ENCODE peak calls at places on chromosomes 7 and 10, in five cellular contexts. E is GM23338, O is neural progenitor cell, J is HepG2, L is GM23248. Y is an unnamed sample. For H3K79me2, the result is how much of the 10 kb centered on the place peaks cover.

GRCh38 chr10:44300666-44301649 is 83.9 kb downstream of the CXCL12 start:
- DNase-seq in E (no peak), O (no peak), J (no peak), L (peak), Y (peak)

GRCh38 chr10:62632071-62632809 is 172.3 kb upstream of the ADO start:
- DNase-seq in E (no peak), O (no peak), J (no peak), L (no peak), Y (no peak)

GRCh38 chr7:33444501-33444900 is 315.1 kb downstream of the BBS9 start:
- DNase-seq in E (no peak), O (no peak), J (no peak), L (peak), Y (no peak)

GRCh38 chr10:35079267-35079666 is 10.9 kb downstream of the CUL2 start:
- DNase-seq in E (no peak), O (no peak), J (no peak), L (peak), Y (no peak)

GRCh38 chr7:105649727-105650381 is 68.6 kb upstream of the EFCAB10 start:
- DNase-seq in E (no peak), O (no peak), J (no peak), L (peak), Y (no peak)

GRCh38 chr7:5629941-5630340 is 151.5 kb downstream of the RNF216 start:
- DNase-seq in E (no peak), O (no peak), J (no peak), L (peak), Y (peak)

GRCh38 chr7:82442492-82443043 is 1.0 kb downstream of the CACNA2D1 start:
- DNase-seq in E (peak), O (peak), J (no peak), L (no peak), Y (no peak)

GRCh38 chr7:83166-83840 is 109.1 kb upstream of the FAM20C start:
- DNase-seq in E (no peak), O (no peak), J (no peak), L (no peak), Y (no peak)

GRCh38 chr7:150451833-150452431 is 1.5 kb downstream of the GIMAP8 start:
- DNase-seq in E (no peak), O (no peak), J (no peak), L (no peak), Y (no peak)

GRCh38 chr10:63766766-63767505 is 245.7 kb downstream of the REEP3 start:
- DNase-seq in E (peak), O (no peak), J (peak), L (peak), Y (no peak)

GRCh38 chr10:9848278-9848677 is 1169.4 kb upstream of the CELF2 start:
- DNase-seq in E (no peak), O (no peak), J (no peak), L (no peak), Y (no peak)

GRCh38 chr7:101635484-101635883 is 6.4 kb upstream of the MYL10 start:
- DNase-seq in E (no peak), O (no peak), J (no peak), L (no peak), Y (no peak)

GRCh38 chr10:96690755-96691730 is 29.3 kb downstream of the PIK3AP1 start:
- DNase-seq in E (no peak), O (no peak), J (no peak), L (peak), Y (no peak)

GRCh38 chr10:14578060-14578952 is 196.4 kb downstream of the FAM107B start:
- DNase-seq in E (peak), O (no peak), J (peak), L (peak), Y (no peak)

GRCh38 chr7:4748267-4748666 is 27.2 kb upstream of the AP5Z1 start:
- DNase-seq in E (no peak), O (no peak), J (no peak), L (no peak), Y (no peak)

GRCh38 chr7:138169441-138169851 is 93.2 kb downstream of the AKR1D1 start:
- DNase-seq in E (peak), O (peak), J (no peak), L (no peak), Y (no peak)

GRCh38 chr7:102836206-102836938 is 76.4 kb upstream of the LRRC17 start:
- DNase-seq in E (no peak), O (no peak), J (no peak), L (peak), Y (peak)

GRCh38 chr10:33239257-33239656 is 95.2 kb downstream of the NRP1 start:
- DNase-seq in E (no peak), O (no peak), J (no peak), L (no peak), Y (no peak)

GRCh38 chr10:69497235-69497561 is 45.9 kb downstream of the TSPAN15 start:
- DNase-seq in E (no peak), O (no peak), J (no peak), L (no peak), Y (no peak)

GRCh38 chr10:18368681-18369080 is 228.5 kb downstream of the CACNB2 start:
- DNase-seq in E (no peak), O (no peak), J (no peak), L (peak), Y (no peak)

GRCh38 chr7:133479456-133480097 is 226.7 kb downstream of the EXOC4 start:
- DNase-seq in E (no peak), O (no peak), J (no peak), L (no peak), Y (no peak)

GRCh38 chr7:130292682-130293257 is at the start of gene CPA4:
- DNase-seq in E (no peak), O (no peak), J (no peak), L (peak), Y (peak)

GRCh38 chr7:33773053-33773452 is 132.3 kb upstream of the BMPER start:
- DNase-seq in E (no peak), O (no peak), J (no peak), L (peak), Y (peak)

GRCh38 chr7:98056580-98056979 is 50.1 kb upstream of the LMTK2 start:
- DNase-seq in E (no peak), O (no peak), J (no peak), L (no peak), Y (peak)

GRCh38 chr7:134701272-134701671 is 54.6 kb downstream of the BPGM start:
- DNase-seq in E (peak), O (no peak), J (peak), L (peak), Y (no peak)

GRCh38 chr10:1293636-1294440 is 237.7 kb downstream of the WDR37 start:
- DNase-seq in E (peak), O (peak), J (no peak), L (no peak), Y (no peak)

GRCh38 chr10:124186956-124187355 is 93.6 kb upstream of the CHST15 start:
- DNase-seq in E (no peak), O (no peak), J (no peak), L (no peak), Y (no peak)

GRCh38 chr10:79191951-79192676 is 123.3 kb downstream of the ZMIZ1 start:
- DNase-seq in E (no peak), O (no peak), J (no peak), L (peak), Y (no peak)

DNA sequence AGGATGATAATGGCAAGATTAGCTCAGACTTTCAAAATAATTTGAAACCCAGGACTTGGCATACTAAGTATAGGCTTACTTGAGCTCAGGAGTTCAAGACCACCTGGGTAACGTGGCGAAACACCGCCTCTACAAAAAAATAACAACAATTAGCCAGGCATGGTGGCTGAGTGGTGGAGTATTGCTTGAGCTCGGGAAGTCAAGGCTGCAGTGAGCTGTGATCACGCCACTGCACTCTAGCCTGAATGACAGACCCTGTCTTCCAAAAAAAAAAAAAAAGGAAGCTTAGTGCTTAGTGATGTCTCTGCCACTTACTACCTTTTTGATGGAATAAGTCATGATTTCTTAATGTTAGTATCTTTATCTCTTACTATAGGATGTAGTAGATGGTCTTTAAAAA is 25.5 kb downstream of the RABGEF1 start:
- DNase-seq in E (no peak), O (no peak), J (no peak), L (no peak), Y (no peak)
- H3K79me2 ChIP-seq in E (half or more), O (half or more), J (half or more), L (half or more), Y (half or more)

GRCh38 chr7:7261863-7262262 is 79.5 kb downstream of the C1GALT1 start:
- DNase-seq in E (no peak), O (no peak), J (no peak), L (no peak), Y (no peak)
- TF ChIP-seq EZH2 in E (no peak), O (no peak), J (no peak), L (no peak), Y (no peak)

GRCh38 chr7:75924251-75924650 is 9.3 kb downstream of the POR start:
- DNase-seq in E (no peak), O (no peak), J (no peak), L (no peak), Y (no peak)
- H3K79me2 ChIP-seq in E (half or more), O (half or more), J (half or more), L (half or more), Y (under half)

DNA sequence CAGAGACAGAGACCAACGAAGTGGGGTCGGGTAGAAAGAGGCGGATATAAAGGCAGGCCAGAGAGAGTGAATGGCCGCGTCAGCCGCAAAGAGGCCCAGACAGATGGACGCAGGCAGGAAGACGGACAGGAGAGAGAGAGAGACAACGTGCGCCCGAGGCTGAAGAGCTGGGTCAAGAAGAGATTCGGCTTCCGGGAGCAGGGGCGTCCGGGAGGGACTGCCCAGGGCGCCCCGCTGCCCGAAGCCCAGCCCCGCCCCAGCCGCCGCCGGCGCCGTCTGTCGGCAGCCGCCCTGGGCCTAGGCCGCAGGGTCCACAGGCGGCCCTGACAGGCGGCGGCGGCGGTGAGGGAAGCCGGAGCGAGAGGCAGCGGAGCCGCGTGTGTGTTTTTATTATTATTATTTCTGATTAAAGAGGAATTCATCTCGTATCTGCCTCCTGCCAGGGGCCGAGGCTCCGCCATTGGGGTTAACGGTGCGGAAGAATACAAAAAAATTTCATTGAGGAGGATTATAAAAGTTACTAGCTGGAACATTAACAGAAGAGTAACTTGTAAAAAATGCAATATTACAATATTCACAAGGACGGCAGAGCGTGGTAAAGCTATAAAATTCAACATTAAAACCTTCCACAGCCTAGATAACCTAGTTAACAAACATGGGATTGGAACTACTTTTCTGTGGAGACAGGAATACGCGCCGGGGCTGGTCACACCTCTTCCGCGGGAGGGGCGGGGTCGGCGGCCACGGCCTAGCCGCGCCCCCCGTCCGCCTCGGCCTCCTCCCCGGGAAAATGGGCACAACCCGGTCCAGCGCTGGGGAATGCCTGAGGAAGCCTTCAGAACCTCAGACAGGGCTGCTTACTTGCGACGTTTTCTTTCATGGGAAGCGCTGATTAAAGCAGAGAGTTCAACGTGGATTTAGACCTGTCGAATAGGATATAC is 29.7 kb upstream of the PAX2 start:
- DNase-seq in E (peak), O (peak), J (no peak), L (no peak), Y (no peak)
- TF ChIP-seq EZH2 in E (peak), O (peak), J (no peak), L (peak), Y (peak)

DNA sequence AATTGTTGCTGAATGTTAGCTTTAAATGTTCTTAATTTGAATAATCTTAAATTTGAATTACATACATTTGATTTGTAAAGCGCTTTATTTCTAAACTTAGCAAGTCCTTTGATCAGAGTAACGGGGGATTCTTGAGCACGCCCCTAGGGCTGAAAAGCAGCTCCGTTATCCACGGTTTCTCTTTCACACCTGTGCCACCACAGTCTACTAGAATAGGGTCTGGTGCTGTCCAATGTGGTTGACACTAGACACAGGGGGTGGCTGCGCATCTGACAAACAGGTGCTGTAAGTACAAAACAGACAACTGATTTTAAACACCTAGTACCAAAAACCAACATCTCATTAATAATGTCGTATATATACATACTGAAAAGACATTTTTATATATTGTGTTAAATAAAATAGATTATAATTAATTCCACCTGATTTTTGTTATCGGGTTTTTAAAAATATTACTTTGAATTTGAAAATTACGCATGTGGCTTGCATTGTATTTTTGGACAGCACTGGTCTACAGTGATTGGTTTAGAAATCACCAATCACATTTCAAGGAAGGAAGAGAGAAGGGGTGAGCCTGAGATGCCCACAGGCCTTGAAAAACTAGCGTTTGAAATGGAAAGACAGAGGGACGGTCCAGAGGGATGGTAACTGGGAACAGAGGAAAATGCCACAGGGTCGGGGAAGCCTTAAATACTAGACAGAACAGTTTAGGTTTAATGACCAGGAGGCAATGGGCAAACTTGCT is 7.3 kb downstream of the SEPHS1 start:
- DNase-seq in E (no peak), O (no peak), J (no peak), L (no peak), Y (no peak)
- H3K79me2 ChIP-seq in E (half or more), O (half or more), J (under half), L (half or more), Y (under half)

GRCh38 chr7:27244488-27245123 is 2.0 kb downstream of the EVX1 start:
- DNase-seq in E (no peak), O (no peak), J (no peak), L (no peak), Y (no peak)
- TF ChIP-seq EZH2 in E (peak), O (no peak), J (no peak), L (no peak), Y (peak)

GRCh38 chr7:99623702-99624447 is 7.1 kb downstream of the ZSCAN25 start:
- DNase-seq in E (no peak), O (no peak), J (no peak), L (no peak), Y (no peak)
- H3K79me2 ChIP-seq in E (under half), O (under half), J (under half), L (under half), Y (half or more)

GRCh38 chr10:8036521-8037198 is 17.8 kb upstream of the GATA3 start:
- DNase-seq in E (peak), O (no peak), J (no peak), L (no peak), Y (no peak)

GRCh38 chr10:8037199-8037801 is 17.2 kb upstream of the GATA3 start:
- DNase-seq in E (peak), O (peak), J (no peak), L (no peak), Y (no peak)

GRCh38 chr10:8034666-8035640 is 19.5 kb upstream of the GATA3 start:
- DNase-seq in E (peak), O (peak), J (no peak), L (no peak), Y (no peak)

GRCh38 chr10:8033812-8034665 is 20.4 kb upstream of the GATA3 start:
- DNase-seq in E (peak), O (peak), J (no peak), L (no peak), Y (no peak)

DNA sequence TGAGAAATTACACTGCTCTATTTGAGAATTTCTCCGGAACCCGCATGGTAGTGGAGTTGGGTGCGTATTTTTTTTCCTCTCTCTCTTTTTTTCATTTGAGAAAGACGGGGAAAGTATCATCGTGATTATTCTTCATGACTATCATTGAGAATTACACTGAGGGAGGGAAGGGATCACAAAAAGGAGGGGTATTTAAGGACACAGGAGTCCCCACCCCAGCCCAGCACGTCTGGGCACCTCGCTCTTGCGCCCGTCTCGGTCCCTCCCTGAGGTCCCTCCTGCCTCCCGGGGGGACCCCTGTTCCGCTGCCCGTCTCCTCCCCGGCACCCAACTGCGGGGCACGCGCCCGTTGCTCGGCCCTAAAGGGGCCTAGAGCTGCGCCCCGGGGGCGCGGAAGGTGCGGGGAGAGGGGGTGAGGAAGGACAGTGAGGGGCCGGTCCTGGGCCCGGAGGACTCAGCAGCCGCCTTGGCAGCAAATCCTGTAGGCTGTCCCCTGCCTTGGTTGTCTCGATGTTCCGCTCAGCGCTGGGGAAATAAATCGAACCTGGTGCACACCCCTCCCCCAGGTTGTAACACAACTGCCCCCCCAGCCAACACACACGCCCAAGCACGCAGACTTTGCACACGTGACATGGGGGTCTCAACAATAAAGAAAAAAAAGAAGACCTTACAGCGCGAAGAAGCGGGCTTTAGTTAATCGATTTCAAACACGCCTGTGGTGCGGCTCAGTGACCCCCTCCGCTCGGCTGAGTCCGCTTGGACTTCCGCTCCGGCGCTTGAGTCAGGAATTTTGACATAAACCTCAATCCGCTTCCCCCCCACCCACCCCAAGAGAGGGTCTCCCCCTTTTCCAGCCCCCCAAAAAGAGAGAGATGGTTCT is 18.6 kb upstream of the GATA3 start:
- DNase-seq in E (peak), O (peak), J (no peak), L (no peak), Y (no peak)
- TF ChIP-seq EZH2 in E (peak), O (peak), J (peak), L (no peak), Y (peak)

GRCh38 chr10:50402466-50402865 is 151.2 kb upstream of the ASAH2 start:
- DNase-seq in E (no peak), O (no peak), J (no peak), L (no peak), Y (no peak)

GRCh38 chr10:50403074-50403473 is 151.8 kb upstream of the ASAH2 start:
- DNase-seq in E (no peak), O (no peak), J (no peak), L (no peak), Y (no peak)

GRCh38 chr10:50405733-50406132 is 154.4 kb upstream of the ASAH2 start:
- DNase-seq in E (no peak), O (no peak), J (no peak), L (no peak), Y (no peak)

GRCh38 chr10:50406457-50407076 is 155.3 kb upstream of the ASAH2 start:
- DNase-seq in E (no peak), O (no peak), J (no peak), L (no peak), Y (no peak)

DNA sequence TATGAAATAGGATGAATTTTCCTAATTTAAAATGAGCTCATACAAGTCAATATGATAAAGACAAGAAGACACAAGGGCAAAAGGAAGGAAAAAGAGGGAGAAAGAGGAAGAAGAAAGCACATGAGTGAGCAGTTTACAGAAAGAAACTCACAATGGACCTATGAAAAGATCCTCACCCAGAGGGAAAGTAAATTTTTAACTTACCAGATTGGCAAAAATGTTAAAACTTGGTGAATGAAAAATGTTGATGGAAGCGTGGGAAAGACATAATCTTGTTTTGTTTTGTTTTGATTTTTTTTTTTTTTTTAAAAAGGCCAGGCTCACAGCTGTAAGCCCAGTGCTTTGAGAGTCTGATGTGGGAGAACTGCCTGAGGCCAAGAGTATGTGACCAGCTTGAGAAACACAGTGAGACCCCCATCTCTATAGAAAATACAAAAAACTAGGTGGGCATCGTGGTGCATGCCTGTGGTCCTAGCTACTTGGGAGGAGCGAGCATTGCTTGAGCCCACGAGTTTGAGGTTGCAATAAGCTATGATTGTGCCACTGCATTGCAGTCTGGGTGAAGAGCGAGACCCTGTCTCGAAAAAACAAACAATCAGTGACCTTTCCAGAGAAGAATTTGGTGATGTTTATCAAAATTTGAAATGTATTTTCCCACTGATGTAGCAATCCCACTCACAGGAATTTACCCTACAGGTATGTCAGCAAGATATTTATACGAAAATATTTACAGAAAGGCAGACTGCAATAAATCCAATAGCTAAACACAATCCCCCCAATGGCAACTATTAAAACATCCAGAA is 152.9 kb upstream of the ASAH2 start:
- DNase-seq in E (no peak), O (no peak), J (peak), L (no peak), Y (no peak)
- H3K79me2 ChIP-seq in E (under half), O (under half), J (under half), L (half or more), Y (under half)